ENCODE peak calls at places on chromosomes 7 and 10, in four cellular contexts. V, G, I and F are unnamed samples.

GRCh38 chr10:119533473-119533872 is 9.0 kb downstream of the RGS10 start:
- DNase-seq in V (no peak), G (no peak), I (no peak), F (no peak)

GRCh38 chr10:76882245-76882644 is 755.4 kb downstream of the KCNMA1 start:
- DNase-seq in V (no peak), G (no peak), I (no peak), F (no peak)

GRCh38 chr7:2813350-2814185 is 30.5 kb downstream of the GNA12 start:
- DNase-seq in V (no peak), G (no peak), I (no peak), F (no peak)

GRCh38 chr10:117169480-117169879 is 27.8 kb upstream of the KCNK18 start:
- DNase-seq in V (no peak), G (no peak), I (no peak), F (no peak)

GRCh38 chr7:80467069-80467468 is 44.8 kb downstream of the GNAT3 start:
- DNase-seq in V (no peak), G (no peak), I (no peak), F (no peak)

GRCh38 chr7:132618956-132619305 is 42.7 kb upstream of the PLXNA4 start:
- DNase-seq in V (no peak), G (no peak), I (no peak), F (no peak)

GRCh38 chr7:105766421-105767191 is 109.8 kb downstream of the ATXN7L1 start:
- DNase-seq in V (no peak), G (no peak), I (peak; percentile 52), F (peak; percentile 22)

GRCh38 chr7:111587715-111588433 is 25.6 kb upstream of the IMMP2L start:
- DNase-seq in V (no peak), G (no peak), I (no peak), F (no peak)

GRCh38 chr7:30308392-30308791 is 24.0 kb downstream of the ZNRF2 start:
- DNase-seq in V (no peak), G (no peak), I (no peak), F (no peak)

GRCh38 chr7:128879461-128879938 is 16.8 kb downstream of the ATP6V1F start:
- DNase-seq in V (no peak), G (no peak), I (no peak), F (no peak)

GRCh38 chr10:21020545-21020944 is 123.4 kb upstream of the NEBL start:
- DNase-seq in V (peak; percentile 30), G (peak; percentile 14), I (no peak), F (peak; percentile 53)

GRCh38 chr7:1857487-1858425 is 187.7 kb downstream of the ELFN1 start:
- DNase-seq in V (no peak), G (no peak), I (no peak), F (no peak)

GRCh38 chr7:27150568-27151340 is 1.6 kb downstream of the HOXA3 start:
- DNase-seq in V (peak; percentile 91), G (peak; percentile 32), I (peak; percentile 26), F (peak; percentile 87)

GRCh38 chr10:16949806-16950205 is 132.6 kb upstream of the RSU1 start:
- DNase-seq in V (no peak), G (no peak), I (no peak), F (no peak)

GRCh38 chr7:17371656-17372524 is 73.4 kb downstream of the AHR start:
- DNase-seq in V (peak; percentile 63), G (peak; percentile 75), I (no peak), F (no peak)

GRCh38 chr7:56578612-56579011 is 462.4 kb upstream of the NUPR2 start:
- DNase-seq in V (no peak), G (no peak), I (no peak), F (no peak)

GRCh38 chr10:61897671-61898434 is 3.6 kb upstream of the ARID5B start:
- DNase-seq in V (peak; percentile 43), G (no peak), I (peak; percentile 62), F (no peak)

GRCh38 chr10:93357680-93358079 is 124.5 kb downstream of the MYOF start:
- DNase-seq in V (peak; percentile 7), G (no peak), I (no peak), F (no peak)

GRCh38 chr10:89431977-89432376 is 17.6 kb downstream of the IFIT5 start:
- DNase-seq in V (peak; percentile 6), G (no peak), I (no peak), F (no peak)

GRCh38 chr7:106421181-106421762 is 136.5 kb upstream of the NAMPT start:
- DNase-seq in V (no peak), G (no peak), I (no peak), F (no peak)

GRCh38 chr10:58050575-58050974 is 217.1 kb downstream of the IPMK start:
- DNase-seq in V (no peak), G (no peak), I (no peak), F (no peak)

GRCh38 chr7:70884809-70885208 is 247.1 kb upstream of the GALNT17 start:
- DNase-seq in V (no peak), G (no peak), I (no peak), F (no peak)

GRCh38 chr7:128876127-128876526 is 13.5 kb downstream of the ATP6V1F start:
- DNase-seq in V (no peak), G (no peak), I (no peak), F (no peak)

GRCh38 chr7:143295870-143296269 is 7.7 kb downstream of the CASP2 start:
- DNase-seq in V (no peak), G (no peak), I (no peak), F (no peak)

GRCh38 chr7:49883933-49884332 is 110.5 kb downstream of the VWC2 start:
- DNase-seq in V (no peak), G (no peak), I (no peak), F (no peak)

GRCh38 chr7:44143606-44144250 is 2.6 kb upstream of the MYL7 start:
- DNase-seq in V (no peak), G (no peak), I (peak; percentile 18), F (no peak)

GRCh38 chr10:18504161-18504560 is 147.2 kb downstream of the NSUN6 start:
- DNase-seq in V (no peak), G (no peak), I (no peak), F (no peak)

GRCh38 chr10:2948127-2948854 is 119.1 kb upstream of the PFKP start:
- DNase-seq in V (no peak), G (no peak), I (no peak), F (peak; percentile 53)

GRCh38 chr7:148661471-148661870 is 37.2 kb upstream of the CUL1 start:
- DNase-seq in V (no peak), G (no peak), I (no peak), F (no peak)

GRCh38 chr10:126504051-126504760 is 115.9 kb upstream of the ADAM12 start:
- DNase-seq in V (peak; percentile 32), G (peak; percentile 23), I (no peak), F (peak; percentile 41)

GRCh38 chr10:90959826-90960225 is 38.9 kb upstream of the ANKRD1 start:
- DNase-seq in V (no peak), G (no peak), I (no peak), F (no peak)

GRCh38 chr7:7851381-7851780 is 117.2 kb upstream of the GLCCI1 start:
- DNase-seq in V (no peak), G (no peak), I (no peak), F (no peak)

GRCh38 chr10:129106314-129106713 is 360.7 kb upstream of the MGMT start:
- DNase-seq in V (no peak), G (no peak), I (no peak), F (no peak)

GRCh38 chr7:90165724-90166123 is 11.5 kb downstream of the STEAP1 start:
- DNase-seq in V (no peak), G (no peak), I (no peak), F (no peak)

GRCh38 chr10:35056686-35057085 is 33.5 kb downstream of the CUL2 start:
- DNase-seq in V (no peak), G (no peak), I (no peak), F (no peak)

GRCh38 chr10:35059486-35059885 is 30.7 kb downstream of the CUL2 start:
- DNase-seq in V (no peak), G (no peak), I (no peak), F (no peak)

GRCh38 chr10:35058134-35058533 is 32.0 kb downstream of the CUL2 start:
- DNase-seq in V (peak; percentile 46), G (peak; percentile 16), I (no peak), F (peak; percentile 30)

GRCh38 chr10:35056133-35056532 is 34.0 kb downstream of the CUL2 start:
- DNase-seq in V (no peak), G (no peak), I (no peak), F (no peak)

GRCh38 chr10:35058686-35059085 is 31.5 kb downstream of the CUL2 start:
- DNase-seq in V (no peak), G (no peak), I (no peak), F (no peak)
- TF ChIP-seq CTCF in V (no peak), G (no peak), I (no peak), F (no peak)

GRCh38 chr7:136883046-136883445 is 14.6 kb downstream of the CHRM2 start:
- DNase-seq in V (no peak), G (no peak), I (no peak), F (no peak)
- TF ChIP-seq CTCF in V (no peak), G (no peak), I (no peak), F (no peak)

DNA sequence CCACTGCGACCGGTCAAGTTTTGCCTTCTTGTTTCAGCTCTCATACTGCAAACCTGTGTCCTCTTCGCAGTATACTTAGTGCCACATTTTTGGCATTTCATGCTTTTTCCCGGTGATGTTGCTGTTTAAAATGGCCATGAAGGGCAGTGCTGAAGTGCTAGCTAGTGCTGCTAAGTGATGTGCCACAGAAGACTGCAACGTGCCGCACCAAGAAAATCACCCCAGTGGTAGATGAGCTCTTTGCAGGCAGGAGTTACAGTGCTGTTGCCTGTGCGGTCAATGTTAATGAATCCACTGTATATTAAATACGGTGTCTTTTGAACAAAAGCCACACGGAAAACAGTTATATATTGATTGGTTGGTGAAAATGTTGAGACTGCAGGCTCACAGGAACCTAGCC is 120.3 kb downstream of the ANLN start:
- DNase-seq in V (no peak), G (no peak), I (no peak), F (no peak)
- TF ChIP-seq CTCF in V (no peak), G (no peak), I (no peak), F (no peak)

GRCh38 chr7:4791738-4792536 is 16.5 kb downstream of the AP5Z1 start:
- DNase-seq in V (no peak), G (no peak), I (peak; percentile 84), F (peak; percentile 89)
- TF ChIP-seq CTCF in V (peak; percentile 48), G (peak; percentile 45), I (peak; percentile 88), F (peak; percentile 74)

GRCh38 chr7:122748195-122748594 is 45.5 kb upstream of the RNF148 start:
- DNase-seq in V (no peak), G (no peak), I (no peak), F (no peak)

GRCh38 chr7:122743211-122743610 is 40.5 kb upstream of the RNF148 start:
- DNase-seq in V (no peak), G (no peak), I (no peak), F (no peak)

GRCh38 chr7:122752583-122752982 is 49.9 kb upstream of the RNF148 start:
- DNase-seq in V (no peak), G (no peak), I (no peak), F (no peak)

GRCh38 chr7:122750389-122750788 is 47.7 kb upstream of the RNF148 start:
- DNase-seq in V (no peak), G (no peak), I (no peak), F (no peak)

GRCh38 chr7:122746948-122747347 is 44.2 kb upstream of the RNF148 start:
- DNase-seq in V (no peak), G (no peak), I (no peak), F (no peak)
- TF ChIP-seq CTCF in V (no peak), G (no peak), I (no peak), F (no peak)